ENCODE peak calls at places on chromosomes 7 and 10, in eight cellular contexts. Q is H9, M is HFF-Myc, D is AG09309, T is tibial artery, N is Calu3, Y is left lung, V is tibial nerve. X is an unnamed sample.

GRCh38 chr7:47744883-47745282 is 163.0 kb upstream of the TNS3 start:
- DNase-seq in M (no peak), T (no peak), Y (no peak), N (no peak), Q (no peak), V (no peak), D (no peak), X (no peak)

GRCh38 chr10:52568309-52568708 is 204.3 kb downstream of the MBL2 start:
- DNase-seq in D (no peak), T (no peak), M (no peak), Y (no peak), N (no peak), Q (no peak), V (no peak), X (no peak)

GRCh38 chr7:21986101-21986500 is 40.4 kb upstream of the CDCA7L start:
- DNase-seq in M (no peak), T (no peak), V (no peak), D (no peak), N (no peak), Q (no peak), Y (no peak), X (no peak)

GRCh38 chr7:106421181-106421762 is 136.5 kb upstream of the NAMPT start:
- DNase-seq in M (peak), T (peak), N (no peak), D (peak), Q (no peak), Y (peak), V (peak), X (no peak)

GRCh38 chr10:63462442-63462841 is 3.3 kb downstream of the JMJD1C start:
- DNase-seq in T (no peak), Q (no peak), M (no peak), D (no peak), N (no peak), Y (no peak), V (no peak), X (no peak)

GRCh38 chr10:70286616-70287015 is 2.8 kb upstream of the NPFFR1 start:
- DNase-seq in N (no peak), D (no peak), Y (no peak), Q (no peak), V (no peak), T (no peak), M (no peak), X (no peak)

GRCh38 chr10:130341325-130341724 is 205.1 kb downstream of the GLRX3 start:
- DNase-seq in V (no peak), N (no peak), M (no peak), Q (peak), Y (no peak), T (no peak), D (no peak), X (no peak)

GRCh38 chr7:40584667-40585433 is 450.0 kb downstream of the SUGCT start:
- DNase-seq in Q (no peak), V (no peak), M (no peak), D (no peak), T (no peak), N (no peak), Y (no peak), X (no peak)

GRCh38 chr7:149454750-149455149 is 6.1 kb downstream of the ZNF777 start:
- DNase-seq in D (no peak), N (no peak), V (no peak), T (no peak), M (no peak), Y (no peak), Q (no peak), X (no peak)

GRCh38 chr10:19488592-19489280 is 327.5 kb upstream of the PLXDC2 start:
- DNase-seq in N (no peak), Q (peak), Y (peak), V (peak), M (no peak), D (no peak), T (peak), X (peak)

GRCh38 chr10:97331304-97331703 is 3.2 kb downstream of the FRAT2 start:
- DNase-seq in V (no peak), Q (no peak), N (no peak), M (no peak), Y (no peak), D (no peak), T (no peak), X (no peak)

GRCh38 chr10:108037061-108037460 is 872.6 kb upstream of the SORCS1 start:
- DNase-seq in D (no peak), M (no peak), Q (no peak), N (no peak), Y (no peak), T (no peak), V (no peak), X (no peak)

GRCh38 chr7:95867309-95867708 is 95.0 kb downstream of the DYNC1I1 start:
- DNase-seq in D (no peak), V (no peak), M (no peak), Y (no peak), T (no peak), Q (peak), N (no peak), X (no peak)

GRCh38 chr7:95871078-95871848 is 98.9 kb downstream of the DYNC1I1 start:
- DNase-seq in M (peak), N (peak), D (peak), Y (no peak), T (no peak), V (no peak), Q (peak), X (peak)

GRCh38 chr7:95861041-95861440 is 88.7 kb downstream of the DYNC1I1 start:
- DNase-seq in D (no peak), Q (no peak), T (no peak), V (no peak), M (no peak), N (no peak), Y (no peak), X (no peak)

GRCh38 chr7:95863623-95864022 is 91.3 kb downstream of the DYNC1I1 start:
- DNase-seq in Y (no peak), D (no peak), N (no peak), T (no peak), V (no peak), Q (no peak), M (no peak), X (no peak)

GRCh38 chr7:95865716-95866371 is 93.5 kb downstream of the DYNC1I1 start:
- DNase-seq in Y (no peak), V (no peak), T (no peak), M (no peak), N (no peak), Q (peak), D (peak), X (no peak)
- TF ChIP-seq CTCF in Y (no peak), V (no peak), T (no peak), M (peak), N (no peak), Q (peak), D (peak), X (no peak)

DNA sequence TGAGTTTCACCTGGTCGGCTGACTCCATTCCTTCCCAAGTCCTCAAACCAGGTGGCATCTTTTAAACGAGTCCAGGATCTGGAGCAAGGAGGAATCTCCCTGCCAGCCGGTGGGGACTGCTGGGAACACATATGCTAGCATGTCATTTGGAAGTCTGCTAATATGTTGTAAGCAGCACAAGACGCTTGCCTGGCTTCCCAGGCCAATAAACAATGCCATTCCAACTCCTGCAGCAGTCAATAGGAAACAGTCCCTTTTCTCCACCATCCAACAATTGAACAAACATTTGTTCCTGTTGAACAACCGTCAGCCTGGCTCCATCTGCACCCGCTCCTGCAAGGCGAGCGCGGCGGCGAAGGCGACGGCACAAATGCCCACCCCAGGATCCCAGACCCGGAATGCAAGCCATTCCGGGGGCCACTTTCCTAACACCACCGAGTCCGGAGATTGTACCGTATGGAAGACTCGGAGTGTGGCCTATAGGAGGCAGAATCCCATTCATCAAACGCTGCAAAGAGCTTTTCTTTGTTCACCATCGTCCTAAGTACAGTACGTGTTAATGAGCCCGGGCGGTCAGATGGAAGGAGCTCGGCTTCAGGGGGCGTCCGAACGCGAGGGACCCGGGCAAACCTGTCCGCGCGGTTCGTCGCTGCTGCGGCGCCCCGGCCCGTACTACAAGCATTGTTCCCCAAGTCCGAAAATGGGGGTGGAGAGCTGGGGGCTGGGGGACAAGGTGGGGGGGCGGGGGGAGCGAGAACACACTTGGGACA is 1.6 kb downstream of the FAM53B start:
- DNase-seq in Y (no peak), M (no peak), V (no peak), Q (no peak), T (no peak), N (peak), D (no peak), X (peak)
- TF ChIP-seq CTCF in Y (no peak), M (peak), V (no peak), Q (peak), T (peak), N (no peak), D (peak), X (no peak)

GRCh38 chr7:51299391-51300133 is 17.0 kb downstream of the COBL start:
- DNase-seq in M (no peak), Y (no peak), T (no peak), D (no peak), Q (no peak), V (no peak), N (no peak), X (no peak)
- TF ChIP-seq CTCF in M (no peak), Y (no peak), T (no peak), D (no peak), Q (peak), V (no peak), N (no peak), X (peak)

GRCh38 chr10:1297566-1298301 is 241.5 kb downstream of the WDR37 start:
- DNase-seq in Q (peak), D (no peak), T (no peak), Y (no peak), M (no peak), N (no peak), V (no peak), X (peak)
- TF ChIP-seq CTCF in Q (peak), D (no peak), T (no peak), Y (no peak), M (no peak), N (no peak), V (no peak), X (peak)

GRCh38 chr7:101882595-101883564 is 65.5 kb downstream of the CUX1 start:
- DNase-seq in V (peak), T (peak), M (peak), Y (peak), D (peak), N (peak), Q (no peak), X (peak)
- TF ChIP-seq CTCF in V (no peak), T (no peak), M (no peak), Y (no peak), D (no peak), N (no peak), Q (peak), X (no peak)

DNA sequence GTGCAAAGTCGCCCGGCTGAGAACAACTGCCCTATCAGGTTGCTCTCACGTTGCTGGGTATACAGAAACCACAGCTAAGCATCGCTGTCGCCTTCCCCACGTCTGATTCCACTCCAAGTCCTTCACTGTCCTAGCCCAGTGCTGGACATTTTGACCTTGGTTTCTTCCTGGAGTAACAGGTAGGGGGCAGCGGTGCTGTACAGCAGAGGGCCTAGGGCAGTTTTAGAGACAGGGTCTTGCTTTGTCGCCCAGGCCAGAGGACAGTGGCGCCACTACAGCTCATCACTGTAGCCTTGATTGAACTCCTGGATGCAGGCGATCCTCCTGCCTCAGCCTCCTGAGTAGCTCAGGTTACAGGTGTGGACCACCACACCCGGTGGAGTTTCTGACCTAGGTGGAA is 2.6 kb downstream of the CLDN15 start:
- DNase-seq in N (no peak), D (no peak), V (no peak), T (no peak), M (no peak), Q (peak), Y (no peak), X (peak)
- TF ChIP-seq CTCF in N (no peak), D (peak), V (no peak), T (no peak), M (peak), Q (peak), Y (no peak), X (peak)

DNA sequence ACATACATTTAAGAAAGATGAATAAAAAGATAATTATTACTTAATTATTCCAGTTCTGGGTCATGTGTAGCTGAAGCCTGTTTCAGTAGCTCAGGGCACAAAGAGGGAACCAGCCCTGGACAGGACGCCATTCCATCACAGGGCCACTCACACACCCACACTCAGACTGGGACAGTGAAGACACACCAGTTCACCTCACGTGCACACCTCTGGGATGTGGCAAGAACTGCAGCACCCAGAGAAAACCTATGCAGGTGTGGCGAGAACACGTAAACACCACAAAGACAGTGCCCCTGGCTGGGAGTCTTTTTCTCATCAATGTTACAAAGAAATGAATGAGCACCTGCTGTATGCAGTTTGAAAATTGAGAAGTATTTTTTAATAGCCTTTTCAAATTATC is 1.6 kb upstream of the IDI1 start:
- DNase-seq in N (peak), T (no peak), Q (peak), Y (no peak), V (no peak), M (no peak), D (no peak), X (no peak)
- TF ChIP-seq CTCF in N (no peak), T (no peak), Q (no peak), Y (no peak), V (no peak), M (no peak), D (no peak), X (no peak)

GRCh38 chr10:228366-228765 is 93.1 kb downstream of the ZMYND11 start:
- DNase-seq in Q (no peak), Y (no peak), N (no peak), V (no peak), D (no peak), T (no peak), M (no peak), X (no peak)

GRCh38 chr10:227014-227413 is 91.8 kb downstream of the ZMYND11 start:
- DNase-seq in T (no peak), N (no peak), Y (no peak), V (no peak), Q (no peak), M (no peak), D (peak), X (no peak)

GRCh38 chr10:232878-233277 is 97.6 kb downstream of the ZMYND11 start:
- DNase-seq in Y (no peak), Q (no peak), T (no peak), N (no peak), D (no peak), V (no peak), M (no peak), X (no peak)

GRCh38 chr10:232061-232460 is 96.8 kb downstream of the ZMYND11 start:
- DNase-seq in M (no peak), Q (no peak), D (no peak), T (no peak), V (no peak), Y (no peak), N (no peak), X (no peak)

GRCh38 chr10:230758-231157 is 95.5 kb downstream of the ZMYND11 start:
- DNase-seq in Y (no peak), V (no peak), D (no peak), M (no peak), Q (no peak), N (no peak), T (no peak), X (peak)
- TF ChIP-seq CTCF in Y (no peak), V (no peak), D (peak), M (peak), Q (peak), N (peak), T (no peak), X (peak)

DNA sequence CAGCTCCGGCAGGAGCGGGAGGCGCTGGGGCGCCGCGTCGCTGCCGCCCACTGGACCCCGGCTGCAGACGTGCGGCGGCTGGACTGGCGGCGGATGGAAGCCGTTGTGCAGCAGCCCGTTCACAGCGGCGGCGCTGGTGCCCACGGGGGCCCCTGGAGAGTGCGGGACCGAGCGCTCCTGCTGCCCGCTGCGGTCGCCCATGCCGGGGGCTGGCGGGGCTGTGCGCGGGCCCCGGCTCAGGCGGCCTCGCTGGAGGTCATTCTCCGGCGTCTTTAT is 413 bp downstream of the PANK1 start:
- DNase-seq in Q (no peak), V (no peak), D (no peak), N (no peak), T (no peak), M (no peak), Y (no peak), X (no peak)
- TF ChIP-seq CTCF in Q (no peak), V (no peak), D (no peak), N (no peak), T (no peak), M (no peak), Y (no peak), X (no peak)

DNA sequence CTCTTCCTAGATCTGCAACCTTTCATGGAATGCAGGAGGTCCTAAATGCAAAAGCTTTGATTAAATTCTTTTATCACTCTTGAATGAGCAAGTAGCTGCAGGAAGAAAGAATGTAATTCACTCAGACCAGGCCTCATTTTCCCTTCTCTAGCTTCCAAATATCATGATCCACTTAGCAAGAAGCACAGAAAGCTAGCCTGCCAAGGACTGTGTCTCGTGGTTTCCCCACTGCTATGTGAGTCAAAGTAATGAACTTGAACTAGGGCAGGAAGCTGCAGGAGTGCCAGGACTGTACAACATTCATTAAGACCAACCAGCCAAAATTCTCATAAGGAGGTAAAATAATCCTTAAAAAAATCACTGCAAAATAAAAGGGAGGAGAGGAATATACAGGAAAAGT is 379.2 kb downstream of the CALN1 start:
- DNase-seq in Q (no peak), N (no peak), Y (peak), T (no peak), V (no peak), M (no peak), D (no peak), X (no peak)
- TF ChIP-seq CTCF in Q (no peak), N (no peak), Y (no peak), T (no peak), V (no peak), M (no peak), D (no peak), X (no peak)

X was measured in endothelial cell.